ENCODE peak calls at places on chromosomes 4 and X, in eight cellular contexts. R is amygdala, C is NCI-H146, P is A549, I is iPS-NIHi11, G is SW480, M is neural progenitor cell, L is mesenchymal stem cell. F is an unnamed sample.

GRCh38 chr4:140239311-140239710 is 85.3 kb upstream of the MAML3 start:
- DNase-seq in R (no peak), C (peak; percentile 47), P (no peak), I (no peak), G (no peak), M (no peak), L (no peak), F (no peak)

GRCh38 chr4:170068438-170069128 is 21.2 kb downstream of the AADAT start:
- DNase-seq in R (no peak), C (no peak), P (no peak), I (no peak), G (no peak), M (no peak), L (no peak), F (no peak)

GRCh38 chr4:141797966-141798365 is 161.6 kb downstream of the IL15 start:
- DNase-seq in R (no peak), C (no peak), P (no peak), I (no peak), G (no peak), M (no peak), L (no peak), F (no peak)

GRCh38 chr4:80393246-80393969 is 57.9 kb downstream of the CFAP299 start:
- DNase-seq in R (no peak), C (no peak), P (no peak), I (no peak), G (no peak), M (no peak), L (peak; percentile 43), F (no peak)

GRCh38 chrX:48450076-48450475 is 20.0 kb downstream of the SLC38A5 start:
- DNase-seq in R (no peak), C (no peak), P (no peak), I (no peak), G (no peak), M (no peak), L (no peak), F (no peak)

GRCh38 chr4:122873752-122874151 is 47.1 kb downstream of the FGF2 start:
- DNase-seq in R (no peak), C (no peak), P (peak; percentile 76), I (no peak), G (peak; percentile 61), M (no peak), L (peak; percentile 82), F (no peak)

GRCh38 chr4:80492761-80493160 is 157.2 kb downstream of the CFAP299 start:
- DNase-seq in R (no peak), C (peak; percentile 46), P (no peak), I (no peak), G (peak; percentile 14), M (no peak), L (no peak), F (no peak)

GRCh38 chr4:108838451-108838850 is 75.6 kb upstream of the ETNPPL start:
- DNase-seq in R (no peak), C (no peak), P (no peak), I (no peak), G (no peak), M (no peak), L (no peak), F (no peak)

F was measured in anterior cingulate cortex.